ENCODE peak calls at places on chromosomes 5 and 9, in eight cellular contexts. One of them, this sample, is unnamed.

GRCh38 chr9:96674914-96675538 is 19.9 kb upstream of the PRXL2C start:
- DNase-seq in IMR-90: peak
- DNase-seq in GM12878: no peak
- DNase-seq in cardiac muscle cell: peak
- DNase-seq in astrocyte of the spinal cord: peak
- DNase-seq in pancreas: no peak
- DNase-seq in breast epithelium: no peak
- DNase-seq in coronary artery: no peak
- DNase-seq in this sample: no peak

GRCh38 chr9:13876741-13877140 is 437.2 kb downstream of the NFIB start:
- DNase-seq in astrocyte of the spinal cord: no peak
- DNase-seq in IMR-90: no peak
- DNase-seq in cardiac muscle cell: no peak
- DNase-seq in pancreas: no peak
- DNase-seq in coronary artery: no peak
- DNase-seq in GM12878: no peak
- DNase-seq in breast epithelium: no peak
- DNase-seq in this sample: no peak

GRCh38 chr5:74094096-74094778 is 468.2 kb downstream of the ARHGEF28 start:
- DNase-seq in GM12878: no peak
- DNase-seq in astrocyte of the spinal cord: peak
- DNase-seq in pancreas: no peak
- DNase-seq in coronary artery: no peak
- DNase-seq in breast epithelium: no peak
- DNase-seq in cardiac muscle cell: peak
- DNase-seq in IMR-90: no peak
- DNase-seq in this sample: no peak

GRCh38 chr9:110995511-110996340 is 42.5 kb downstream of the LPAR1 start:
- DNase-seq in IMR-90: peak
- DNase-seq in GM12878: no peak
- DNase-seq in cardiac muscle cell: peak
- DNase-seq in pancreas: no peak
- DNase-seq in coronary artery: no peak
- DNase-seq in breast epithelium: no peak
- DNase-seq in astrocyte of the spinal cord: peak
- DNase-seq in this sample: no peak

GRCh38 chr9:109781086-109781485 is 1.1 kb downstream of the PALM2AKAP2 start:
- DNase-seq in IMR-90: no peak
- DNase-seq in astrocyte of the spinal cord: no peak
- DNase-seq in GM12878: no peak
- DNase-seq in cardiac muscle cell: peak
- DNase-seq in breast epithelium: no peak
- DNase-seq in pancreas: no peak
- DNase-seq in coronary artery: no peak
- DNase-seq in this sample: no peak

GRCh38 chr9:81389569-81389993 is 299.8 kb downstream of the TLE1 start:
- DNase-seq in IMR-90: peak
- DNase-seq in coronary artery: no peak
- DNase-seq in astrocyte of the spinal cord: peak
- DNase-seq in GM12878: no peak
- DNase-seq in breast epithelium: no peak
- DNase-seq in pancreas: peak
- DNase-seq in cardiac muscle cell: peak
- DNase-seq in this sample: no peak

GRCh38 chr9:129778469-129778868 is 24.5 kb upstream of the TOR1B start:
- DNase-seq in breast epithelium: no peak
- DNase-seq in astrocyte of the spinal cord: no peak
- DNase-seq in IMR-90: no peak
- DNase-seq in pancreas: no peak
- DNase-seq in cardiac muscle cell: no peak
- DNase-seq in coronary artery: no peak
- DNase-seq in GM12878: no peak
- DNase-seq in this sample: no peak

GRCh38 chr9:125750656-125751035 is 3.5 kb downstream of the PBX3 start:
- DNase-seq in coronary artery: no peak
- DNase-seq in IMR-90: no peak
- DNase-seq in cardiac muscle cell: peak
- DNase-seq in pancreas: no peak
- DNase-seq in breast epithelium: no peak
- DNase-seq in GM12878: no peak
- DNase-seq in astrocyte of the spinal cord: no peak
- DNase-seq in this sample: no peak

GRCh38 chr5:146027746-146028145 is 77.6 kb downstream of the PLAC8L1 start:
- DNase-seq in GM12878: no peak
- DNase-seq in IMR-90: no peak
- DNase-seq in coronary artery: no peak
- DNase-seq in astrocyte of the spinal cord: peak
- DNase-seq in breast epithelium: no peak
- DNase-seq in pancreas: no peak
- DNase-seq in cardiac muscle cell: no peak
- DNase-seq in this sample: no peak

GRCh38 chr9:79061766-79062165 is 510.0 kb upstream of the TLE4 start:
- DNase-seq in cardiac muscle cell: no peak
- DNase-seq in GM12878: no peak
- DNase-seq in coronary artery: no peak
- DNase-seq in breast epithelium: no peak
- DNase-seq in pancreas: no peak
- DNase-seq in astrocyte of the spinal cord: no peak
- DNase-seq in IMR-90: no peak
- DNase-seq in this sample: no peak

GRCh38 chr5:75461679-75462078 is 49.8 kb downstream of the CERT1 start:
- DNase-seq in coronary artery: no peak
- DNase-seq in GM12878: no peak
- DNase-seq in breast epithelium: no peak
- DNase-seq in pancreas: no peak
- DNase-seq in cardiac muscle cell: peak
- DNase-seq in IMR-90: peak
- DNase-seq in astrocyte of the spinal cord: no peak
- DNase-seq in this sample: no peak

GRCh38 chr5:112626079-112626478 is 111.6 kb upstream of the APC start:
- DNase-seq in coronary artery: no peak
- DNase-seq in IMR-90: no peak
- DNase-seq in GM12878: no peak
- DNase-seq in astrocyte of the spinal cord: no peak
- DNase-seq in cardiac muscle cell: no peak
- DNase-seq in pancreas: no peak
- DNase-seq in breast epithelium: no peak
- DNase-seq in this sample: no peak

GRCh38 chr5:122076669-122077450 is 1.2 kb downstream of the LOX start:
- DNase-seq in breast epithelium: peak
- DNase-seq in astrocyte of the spinal cord: peak
- DNase-seq in GM12878: no peak
- DNase-seq in pancreas: peak
- DNase-seq in coronary artery: peak
- DNase-seq in IMR-90: peak
- DNase-seq in cardiac muscle cell: peak
- DNase-seq in this sample: no peak

GRCh38 chr5:34410411-34411139 is 245.6 kb upstream of the RAI14 start:
- DNase-seq in GM12878: no peak
- DNase-seq in cardiac muscle cell: peak
- DNase-seq in breast epithelium: no peak
- DNase-seq in pancreas: no peak
- DNase-seq in astrocyte of the spinal cord: peak
- DNase-seq in IMR-90: no peak
- DNase-seq in coronary artery: no peak
- DNase-seq in this sample: no peak

GRCh38 chr9:97067490-97067889 is 28.5 kb upstream of the CTSV start:
- DNase-seq in GM12878: no peak
- DNase-seq in IMR-90: no peak
- DNase-seq in cardiac muscle cell: no peak
- DNase-seq in coronary artery: no peak
- DNase-seq in breast epithelium: no peak
- DNase-seq in pancreas: no peak
- DNase-seq in astrocyte of the spinal cord: no peak
- DNase-seq in this sample: no peak

GRCh38 chr5:92841604-92842155 is 739.3 kb downstream of the NR2F1-AS1 start:
- DNase-seq in GM12878: no peak
- DNase-seq in IMR-90: no peak
- DNase-seq in astrocyte of the spinal cord: no peak
- DNase-seq in cardiac muscle cell: no peak
- DNase-seq in coronary artery: no peak
- DNase-seq in pancreas: no peak
- DNase-seq in breast epithelium: no peak
- DNase-seq in this sample: no peak

GRCh38 chr5:92836861-92837755 is 743.9 kb downstream of the NR2F1-AS1 start:
- DNase-seq in coronary artery: no peak
- DNase-seq in pancreas: no peak
- DNase-seq in GM12878: no peak
- DNase-seq in breast epithelium: no peak
- DNase-seq in astrocyte of the spinal cord: peak
- DNase-seq in IMR-90: peak
- DNase-seq in cardiac muscle cell: peak
- DNase-seq in this sample: no peak

GRCh38 chr5:92835712-92836111 is 745.3 kb downstream of the NR2F1-AS1 start:
- DNase-seq in cardiac muscle cell: no peak
- DNase-seq in pancreas: no peak
- DNase-seq in breast epithelium: no peak
- DNase-seq in astrocyte of the spinal cord: no peak
- DNase-seq in coronary artery: no peak
- DNase-seq in IMR-90: no peak
- DNase-seq in GM12878: no peak
- DNase-seq in this sample: no peak

GRCh38 chr5:92838253-92838652 is 742.8 kb downstream of the NR2F1-AS1 start:
- DNase-seq in astrocyte of the spinal cord: no peak
- DNase-seq in pancreas: no peak
- DNase-seq in GM12878: no peak
- DNase-seq in cardiac muscle cell: peak
- DNase-seq in coronary artery: no peak
- DNase-seq in breast epithelium: no peak
- DNase-seq in IMR-90: no peak
- DNase-seq in this sample: no peak
- TF ChIP-seq CTCF in astrocyte of the spinal cord: no peak
- TF ChIP-seq CTCF in pancreas: no peak
- TF ChIP-seq CTCF in GM12878: no peak
- TF ChIP-seq CTCF in cardiac muscle cell: no peak
- TF ChIP-seq CTCF in coronary artery: no peak
- TF ChIP-seq CTCF in breast epithelium: no peak
- TF ChIP-seq CTCF in IMR-90: peak
- TF ChIP-seq CTCF in this sample: no peak

GRCh38 chr9:98536542-98537173 is 172.1 kb downstream of the GABBR2 start:
- DNase-seq in GM12878: peak
- DNase-seq in coronary artery: no peak
- DNase-seq in IMR-90: no peak
- DNase-seq in cardiac muscle cell: peak
- DNase-seq in pancreas: no peak
- DNase-seq in breast epithelium: no peak
- DNase-seq in astrocyte of the spinal cord: no peak
- DNase-seq in this sample: no peak
- TF ChIP-seq CTCF in GM12878: peak
- TF ChIP-seq CTCF in coronary artery: no peak
- TF ChIP-seq CTCF in IMR-90: no peak
- TF ChIP-seq CTCF in cardiac muscle cell: peak
- TF ChIP-seq CTCF in pancreas: no peak
- TF ChIP-seq CTCF in breast epithelium: no peak
- TF ChIP-seq CTCF in astrocyte of the spinal cord: no peak
- TF ChIP-seq CTCF in this sample: no peak

GRCh38 chr5:67149057-67149634 is 47.5 kb downstream of the CD180 start:
- DNase-seq in pancreas: no peak
- DNase-seq in astrocyte of the spinal cord: no peak
- DNase-seq in cardiac muscle cell: peak
- DNase-seq in IMR-90: no peak
- DNase-seq in breast epithelium: no peak
- DNase-seq in GM12878: no peak
- DNase-seq in coronary artery: no peak
- DNase-seq in this sample: no peak

GRCh38 chr5:67152400-67152799 is 44.2 kb downstream of the CD180 start:
- DNase-seq in GM12878: no peak
- DNase-seq in coronary artery: no peak
- DNase-seq in astrocyte of the spinal cord: no peak
- DNase-seq in pancreas: no peak
- DNase-seq in breast epithelium: no peak
- DNase-seq in cardiac muscle cell: no peak
- DNase-seq in IMR-90: no peak
- DNase-seq in this sample: no peak

GRCh38 chr5:67146981-67147380 is 49.6 kb downstream of the CD180 start:
- DNase-seq in breast epithelium: no peak
- DNase-seq in astrocyte of the spinal cord: no peak
- DNase-seq in IMR-90: no peak
- DNase-seq in coronary artery: no peak
- DNase-seq in cardiac muscle cell: no peak
- DNase-seq in pancreas: no peak
- DNase-seq in GM12878: no peak
- DNase-seq in this sample: no peak

GRCh38 chr5:67147768-67148167 is 48.8 kb downstream of the CD180 start:
- DNase-seq in breast epithelium: no peak
- DNase-seq in coronary artery: no peak
- DNase-seq in IMR-90: peak
- DNase-seq in GM12878: no peak
- DNase-seq in pancreas: no peak
- DNase-seq in cardiac muscle cell: peak
- DNase-seq in astrocyte of the spinal cord: peak
- DNase-seq in this sample: no peak

GRCh38 chr5:67149933-67150523 is 46.6 kb downstream of the CD180 start:
- DNase-seq in breast epithelium: no peak
- DNase-seq in cardiac muscle cell: peak
- DNase-seq in pancreas: no peak
- DNase-seq in coronary artery: no peak
- DNase-seq in IMR-90: peak
- DNase-seq in astrocyte of the spinal cord: peak
- DNase-seq in GM12878: no peak
- DNase-seq in this sample: no peak
- TF ChIP-seq CTCF in breast epithelium: no peak
- TF ChIP-seq CTCF in cardiac muscle cell: peak
- TF ChIP-seq CTCF in pancreas: no peak
- TF ChIP-seq CTCF in coronary artery: no peak
- TF ChIP-seq CTCF in IMR-90: peak
- TF ChIP-seq CTCF in astrocyte of the spinal cord: peak
- TF ChIP-seq CTCF in GM12878: no peak
- TF ChIP-seq CTCF in this sample: no peak

DNA sequence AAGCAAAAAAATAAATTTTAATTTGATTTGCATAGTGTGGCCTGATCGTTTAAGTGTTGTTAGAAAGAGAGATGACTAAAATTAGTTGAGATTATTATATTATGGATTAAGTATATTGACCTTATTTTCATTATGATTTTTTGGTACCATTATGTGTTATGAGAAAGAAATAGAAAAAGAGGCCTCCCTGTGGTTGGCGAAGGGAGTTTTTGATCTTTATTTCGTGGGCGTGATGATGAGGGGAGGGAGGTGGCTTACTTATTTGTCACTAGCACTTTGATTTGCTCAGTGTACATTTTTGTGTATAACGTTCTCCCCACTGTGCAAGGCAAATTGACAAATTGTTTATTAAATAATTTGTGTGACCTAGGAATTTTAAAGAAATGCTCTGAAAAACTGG is 2.8 kb downstream of the DAPK1 start:
- DNase-seq in pancreas: no peak
- DNase-seq in cardiac muscle cell: no peak
- DNase-seq in coronary artery: no peak
- DNase-seq in astrocyte of the spinal cord: no peak
- DNase-seq in breast epithelium: no peak
- DNase-seq in GM12878: no peak
- DNase-seq in IMR-90: no peak
- DNase-seq in this sample: no peak
- TF ChIP-seq CTCF in pancreas: no peak
- TF ChIP-seq CTCF in cardiac muscle cell: peak
- TF ChIP-seq CTCF in coronary artery: no peak
- TF ChIP-seq CTCF in astrocyte of the spinal cord: no peak
- TF ChIP-seq CTCF in breast epithelium: no peak
- TF ChIP-seq CTCF in GM12878: peak
- TF ChIP-seq CTCF in IMR-90: no peak
- TF ChIP-seq CTCF in this sample: no peak